ENCODE peak calls at places on chromosome 14, in five cellular contexts. One of them, this sample, is unnamed.

GRCh38 chr14:90513151-90514014 is 116.6 kb downstream of the CALM1 start:
- DNase-seq in WTC11: no peak
- DNase-seq in left lung: peak
- DNase-seq in Calu3: peak
- DNase-seq in cardiac muscle cell: peak
- DNase-seq in this sample: no peak

GRCh38 chr14:71103662-71104484 is 196.6 kb downstream of the PCNX1 start:
- DNase-seq in WTC11: no peak
- DNase-seq in left lung: no peak
- DNase-seq in Calu3: peak
- DNase-seq in cardiac muscle cell: peak
- DNase-seq in this sample: peak

GRCh38 chr14:50060871-50061663 is 55.3 kb downstream of the VCPKMT start:
- DNase-seq in WTC11: no peak
- DNase-seq in left lung: peak
- DNase-seq in Calu3: peak
- DNase-seq in cardiac muscle cell: peak
- DNase-seq in this sample: peak

GRCh38 chr14:101737414-101738367 is 23.8 kb upstream of the PPP2R5C start:
- DNase-seq in WTC11: no peak
- DNase-seq in left lung: no peak
- DNase-seq in Calu3: no peak
- DNase-seq in cardiac muscle cell: no peak
- DNase-seq in this sample: no peak

GRCh38 chr14:64684091-64684490 is 20.1 kb upstream of the PLEKHG3 start:
- DNase-seq in WTC11: no peak
- DNase-seq in left lung: no peak
- DNase-seq in Calu3: no peak
- DNase-seq in cardiac muscle cell: peak
- DNase-seq in this sample: peak

GRCh38 chr14:66330218-66330617 is 156.0 kb upstream of the CCDC196 start:
- DNase-seq in WTC11: no peak
- DNase-seq in left lung: no peak
- DNase-seq in Calu3: no peak
- DNase-seq in cardiac muscle cell: no peak
- DNase-seq in this sample: no peak

GRCh38 chr14:80764496-80764895 is 177.0 kb downstream of the CEP128 start:
- DNase-seq in WTC11: no peak
- DNase-seq in left lung: no peak
- DNase-seq in Calu3: no peak
- DNase-seq in cardiac muscle cell: no peak
- DNase-seq in this sample: no peak

GRCh38 chr14:62185078-62185477 is 422.9 kb downstream of the SNAPC1 start:
- DNase-seq in WTC11: no peak
- DNase-seq in left lung: no peak
- DNase-seq in Calu3: no peak
- DNase-seq in cardiac muscle cell: peak
- DNase-seq in this sample: no peak

GRCh38 chr14:59301354-59301753 is 112.9 kb downstream of the DAAM1 start:
- DNase-seq in WTC11: no peak
- DNase-seq in left lung: no peak
- DNase-seq in Calu3: no peak
- DNase-seq in cardiac muscle cell: no peak
- DNase-seq in this sample: no peak

GRCh38 chr14:20820063-20820904 is 17.6 kb upstream of the RNASE1 start:
- DNase-seq in WTC11: peak
- DNase-seq in left lung: no peak
- DNase-seq in Calu3: no peak
- DNase-seq in cardiac muscle cell: no peak
- DNase-seq in this sample: no peak
- TF ChIP-seq CTCF in WTC11: no peak
- TF ChIP-seq CTCF in left lung: no peak
- TF ChIP-seq CTCF in Calu3: no peak
- TF ChIP-seq CTCF in cardiac muscle cell: no peak
- TF ChIP-seq CTCF in this sample: no peak

DNA sequence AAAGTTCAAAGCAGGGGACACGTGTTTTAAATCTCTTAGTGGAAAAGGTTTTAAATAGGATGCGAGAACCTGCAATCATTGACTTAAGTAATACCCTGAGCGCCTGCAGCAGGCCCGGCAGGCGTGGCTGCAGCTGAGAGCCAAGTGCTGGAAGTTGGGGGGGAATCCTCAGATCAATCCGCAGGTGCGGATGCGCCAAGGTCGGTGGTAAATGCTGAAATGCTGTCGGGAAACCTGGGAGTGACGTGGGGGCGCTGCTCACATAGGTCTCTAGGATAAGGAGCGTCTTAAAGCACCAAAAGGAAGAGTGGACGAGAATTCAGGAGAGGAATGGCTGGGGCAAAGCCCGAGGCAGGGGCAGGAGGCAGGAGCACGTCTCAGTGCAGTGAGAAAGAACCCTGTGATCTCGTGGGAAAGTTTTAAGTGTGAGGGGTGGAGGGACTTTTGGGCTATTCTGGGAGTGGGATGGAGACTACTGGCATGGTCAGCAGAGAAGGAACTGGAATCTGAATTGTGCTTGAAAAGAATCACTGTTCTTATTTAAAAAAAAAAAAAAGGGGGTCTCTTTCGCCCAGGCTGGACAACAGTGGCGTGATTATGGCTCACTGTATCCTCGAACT is 883 bp upstream of the CDCA4 start:
- DNase-seq in WTC11: peak
- DNase-seq in left lung: peak
- DNase-seq in Calu3: peak
- DNase-seq in cardiac muscle cell: peak
- DNase-seq in this sample: peak
- TF ChIP-seq CTCF in WTC11: no peak
- TF ChIP-seq CTCF in left lung: no peak
- TF ChIP-seq CTCF in Calu3: no peak
- TF ChIP-seq CTCF in cardiac muscle cell: peak
- TF ChIP-seq CTCF in this sample: peak

GRCh38 chr14:72098202-72098601 is 166.0 kb downstream of the RGS6 start:
- DNase-seq in WTC11: no peak
- DNase-seq in left lung: no peak
- DNase-seq in Calu3: no peak
- DNase-seq in cardiac muscle cell: no peak
- DNase-seq in this sample: no peak

DNA sequence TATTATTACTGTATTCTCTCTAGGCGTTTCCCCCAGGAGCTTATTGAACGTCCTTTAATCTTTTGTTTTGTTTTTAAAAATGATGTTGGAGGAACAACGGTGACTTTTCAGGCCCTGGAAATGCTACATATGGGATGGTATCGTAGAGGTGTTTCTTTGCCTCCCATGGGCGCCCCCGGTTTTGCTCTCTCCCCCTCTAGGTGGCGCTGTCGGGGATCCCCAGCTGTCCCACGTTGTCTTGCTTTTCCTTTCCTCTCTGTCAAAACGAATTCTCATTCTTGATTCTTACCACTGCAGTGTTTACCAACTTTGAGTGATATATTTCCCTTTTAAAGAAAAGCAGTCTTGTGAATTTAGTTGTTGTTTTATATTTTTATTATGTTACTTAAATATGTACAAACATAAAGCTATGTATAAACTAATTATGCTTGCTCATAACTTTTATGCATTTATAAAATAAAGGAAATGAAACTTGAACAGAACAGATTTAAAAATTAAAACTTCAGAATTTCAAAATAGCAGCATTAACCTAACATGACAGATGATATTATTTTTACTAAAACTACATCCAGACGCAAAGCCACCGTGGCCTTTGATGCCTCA is 171.9 kb downstream of the RGS6 start:
- DNase-seq in WTC11: peak
- DNase-seq in left lung: no peak
- DNase-seq in Calu3: peak
- DNase-seq in cardiac muscle cell: no peak
- DNase-seq in this sample: peak
- TF ChIP-seq CTCF in WTC11: peak
- TF ChIP-seq CTCF in left lung: no peak
- TF ChIP-seq CTCF in Calu3: peak
- TF ChIP-seq CTCF in cardiac muscle cell: no peak
- TF ChIP-seq CTCF in this sample: peak

DNA sequence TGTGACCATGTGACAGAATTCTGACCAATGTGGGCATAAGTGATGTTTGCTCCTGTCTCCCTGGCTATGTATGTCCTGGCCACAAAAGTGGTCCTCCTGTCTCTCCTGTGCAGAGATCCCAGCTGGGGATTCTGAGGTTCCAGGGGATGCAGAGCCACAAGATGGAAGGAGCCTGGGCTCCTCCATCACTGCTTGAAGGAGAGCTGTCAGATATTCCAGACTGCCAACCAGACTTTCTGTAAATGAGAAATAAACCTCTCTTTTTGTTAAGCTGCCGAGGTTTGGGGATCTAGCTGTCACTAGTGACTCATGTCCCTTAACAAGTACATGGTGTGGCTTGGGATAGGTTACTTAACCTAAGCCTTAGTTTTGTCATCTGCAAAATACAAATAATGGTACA is 21.9 kb downstream of the BDKRB1 start:
- DNase-seq in WTC11: no peak
- DNase-seq in left lung: no peak
- DNase-seq in Calu3: no peak
- DNase-seq in cardiac muscle cell: no peak
- DNase-seq in this sample: no peak
- TF ChIP-seq CTCF in WTC11: no peak
- TF ChIP-seq CTCF in left lung: no peak
- TF ChIP-seq CTCF in Calu3: no peak
- TF ChIP-seq CTCF in cardiac muscle cell: no peak
- TF ChIP-seq CTCF in this sample: no peak

DNA sequence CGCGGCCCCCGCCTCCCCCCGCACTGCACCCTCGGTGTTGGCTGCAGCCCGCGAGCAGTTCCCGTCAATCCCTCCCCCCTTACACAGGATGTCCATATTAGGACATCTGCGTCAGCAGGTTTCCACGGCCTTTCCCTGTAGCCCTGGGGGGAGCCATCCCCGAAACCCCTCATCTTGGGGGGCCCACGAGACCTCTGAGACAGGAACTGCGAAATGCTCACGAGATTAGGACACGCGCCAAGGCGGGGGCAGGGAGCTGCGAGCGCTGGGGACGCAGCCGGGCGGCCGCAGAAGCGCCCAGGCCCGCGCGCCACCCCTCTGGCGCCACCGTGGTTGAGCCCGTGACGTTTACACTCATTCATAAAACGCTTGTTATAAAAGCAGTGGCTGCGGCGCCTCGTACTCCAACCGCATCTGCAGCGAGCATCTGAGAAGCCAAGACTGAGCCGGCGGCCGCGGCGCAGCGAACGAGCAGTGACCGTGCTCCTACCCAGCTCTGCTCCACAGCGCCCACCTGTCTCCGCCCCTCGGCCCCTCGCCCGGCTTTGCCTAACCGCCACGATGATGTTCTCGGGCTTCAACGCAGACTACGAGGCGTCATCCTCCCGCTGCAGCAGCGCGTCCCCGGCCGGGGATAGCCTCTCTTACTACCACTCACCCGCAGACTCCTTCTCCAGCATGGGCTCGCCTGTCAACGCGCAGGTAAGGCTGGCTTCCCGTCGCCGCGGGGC is at the start of gene FOS:
- DNase-seq in WTC11: peak
- DNase-seq in left lung: peak
- DNase-seq in Calu3: peak
- DNase-seq in cardiac muscle cell: peak
- DNase-seq in this sample: peak
- TF ChIP-seq CTCF in WTC11: no peak
- TF ChIP-seq CTCF in left lung: no peak
- TF ChIP-seq CTCF in Calu3: no peak
- TF ChIP-seq CTCF in cardiac muscle cell: no peak
- TF ChIP-seq CTCF in this sample: no peak

GRCh38 chr14:106286697-106287290 is 760.4 kb downstream of the TMEM121 start:
- DNase-seq in WTC11: no peak
- DNase-seq in left lung: no peak
- DNase-seq in Calu3: no peak
- DNase-seq in cardiac muscle cell: no peak
- DNase-seq in this sample: peak
- TF ChIP-seq CTCF in WTC11: no peak
- TF ChIP-seq CTCF in left lung: no peak
- TF ChIP-seq CTCF in Calu3: no peak
- TF ChIP-seq CTCF in cardiac muscle cell: no peak
- TF ChIP-seq CTCF in this sample: peak

GRCh38 chr14:99822166-99822527 is 28.9 kb downstream of the EML1 start:
- DNase-seq in WTC11: no peak
- DNase-seq in left lung: no peak
- DNase-seq in Calu3: no peak
- DNase-seq in cardiac muscle cell: no peak
- DNase-seq in this sample: no peak

GRCh38 chr14:99820702-99821331 is 27.6 kb downstream of the EML1 start:
- DNase-seq in WTC11: no peak
- DNase-seq in left lung: no peak
- DNase-seq in Calu3: no peak
- DNase-seq in cardiac muscle cell: no peak
- DNase-seq in this sample: no peak

GRCh38 chr14:99824776-99825175 is 31.6 kb downstream of the EML1 start:
- DNase-seq in WTC11: no peak
- DNase-seq in left lung: no peak
- DNase-seq in Calu3: no peak
- DNase-seq in cardiac muscle cell: no peak
- DNase-seq in this sample: no peak

GRCh38 chr14:99821519-99822165 is 28.4 kb downstream of the EML1 start:
- DNase-seq in WTC11: no peak
- DNase-seq in left lung: peak
- DNase-seq in Calu3: peak
- DNase-seq in cardiac muscle cell: peak
- DNase-seq in this sample: no peak

DNA sequence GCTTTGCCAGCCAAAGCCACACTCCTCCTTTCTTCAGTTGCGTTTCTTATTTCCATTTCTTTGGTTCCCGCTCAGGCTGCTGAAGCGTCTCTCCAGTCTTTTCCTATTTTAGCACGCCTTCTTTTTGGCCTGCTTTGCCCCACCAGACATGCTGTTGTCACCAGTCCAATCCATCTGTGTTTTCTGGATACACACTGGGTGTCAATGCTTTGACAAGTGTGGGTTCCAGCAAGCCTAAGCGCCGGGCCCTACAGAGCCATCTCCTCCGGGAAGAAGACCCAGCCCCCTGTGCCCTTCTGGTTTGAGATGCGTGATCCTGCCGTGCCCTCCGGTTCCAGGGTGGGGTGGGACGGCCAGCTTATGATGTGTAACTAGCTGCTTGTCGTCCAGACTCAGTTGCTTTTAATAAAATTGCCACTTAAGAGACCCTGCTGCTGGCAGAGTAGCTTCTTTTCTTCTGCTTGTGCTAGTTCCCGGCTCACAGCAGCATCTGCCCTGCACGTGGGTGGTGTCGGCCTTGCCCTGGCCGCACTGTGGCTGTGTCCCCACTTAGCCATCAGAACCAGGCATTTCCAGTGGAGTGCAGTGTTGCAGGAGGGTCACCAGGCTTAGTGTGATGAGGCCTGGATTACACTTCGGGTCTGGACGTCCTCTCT is 29.7 kb downstream of the EML1 start:
- DNase-seq in WTC11: no peak
- DNase-seq in left lung: no peak
- DNase-seq in Calu3: no peak
- DNase-seq in cardiac muscle cell: no peak
- DNase-seq in this sample: no peak
- TF ChIP-seq CTCF in WTC11: no peak
- TF ChIP-seq CTCF in left lung: no peak
- TF ChIP-seq CTCF in Calu3: no peak
- TF ChIP-seq CTCF in cardiac muscle cell: no peak
- TF ChIP-seq CTCF in this sample: no peak

GRCh38 chr14:30681752-30682355 is 59.7 kb downstream of the SCFD1 start:
- DNase-seq in WTC11: no peak
- DNase-seq in left lung: no peak
- DNase-seq in Calu3: no peak
- DNase-seq in cardiac muscle cell: peak
- DNase-seq in this sample: no peak
- TF ChIP-seq CTCF in WTC11: no peak
- TF ChIP-seq CTCF in left lung: peak
- TF ChIP-seq CTCF in Calu3: peak
- TF ChIP-seq CTCF in cardiac muscle cell: peak
- TF ChIP-seq CTCF in this sample: peak

GRCh38 chr14:103002578-103003350 is 54.6 kb downstream of the CDC42BPB start:
- DNase-seq in WTC11: no peak
- DNase-seq in left lung: peak
- DNase-seq in Calu3: no peak
- DNase-seq in cardiac muscle cell: no peak
- DNase-seq in this sample: no peak
- TF ChIP-seq CTCF in WTC11: no peak
- TF ChIP-seq CTCF in left lung: no peak
- TF ChIP-seq CTCF in Calu3: no peak
- TF ChIP-seq CTCF in cardiac muscle cell: no peak
- TF ChIP-seq CTCF in this sample: peak

This sample was measured in BE2C.